ENCODE peak calls at places on chromosomes 6 and 20, in seven cellular contexts. G is H1, K is HCT116, R is HepG2, X is GM12878, Y is SK-N-SH, T is K562. F is an unnamed sample.

GRCh38 chr6:160367798-160368547 is 19.8 kb downstream of the SLC22A3 start:
- DNase-seq in G (no peak), X (no peak), R (no peak), Y (no peak), K (no peak), T (no peak), F (no peak)

GRCh38 chr20:24993337-24994185 is 1.0 kb upstream of the APMAP start:
- DNase-seq in T (peak), Y (no peak), K (no peak), X (no peak), G (no peak), R (peak), F (peak)

GRCh38 chr6:56004421-56004820 is 129.0 kb upstream of the BMP5 start:
- DNase-seq in R (no peak), X (no peak), Y (no peak), K (no peak), G (no peak), T (no peak), F (no peak)

GRCh38 chr6:99822741-99823512 is 171.1 kb downstream of the MCHR2 start:
- DNase-seq in R (peak), T (peak), Y (peak), G (no peak), X (no peak), K (peak), F (peak)

GRCh38 chr20:45293041-45294002 is 13.3 kb upstream of the RBPJL start:
- DNase-seq in X (no peak), T (peak), G (peak), K (peak), Y (peak), R (peak), F (peak)

GRCh38 chr6:7505196-7505699 is 36.2 kb upstream of the DSP start:
- DNase-seq in R (peak), T (no peak), X (no peak), Y (peak), G (peak), K (peak), F (peak)

GRCh38 chr6:113909224-113909856 is 52.2 kb downstream of the MARCKS start:
- DNase-seq in R (peak), X (peak), T (peak), G (peak), K (peak), Y (peak), F (peak)

GRCh38 chr20:62872863-62873261 is 11.2 kb upstream of the TCFL5 start:
- DNase-seq in G (no peak), Y (no peak), K (no peak), X (no peak), R (no peak), T (no peak), F (no peak)

GRCh38 chr6:6771224-6771915 is 182.8 kb downstream of the LY86 start:
- DNase-seq in R (no peak), T (no peak), Y (no peak), G (no peak), K (no peak), X (no peak), F (no peak)

GRCh38 chr20:32544893-32545840 is 40.0 kb downstream of the NOL4L start:
- DNase-seq in R (peak), G (no peak), Y (no peak), X (no peak), K (no peak), T (no peak), F (no peak)
- TF ChIP-seq JUND in R (peak), G (no peak), Y (no peak), X (no peak), K (no peak), T (no peak), F (no peak)

GRCh38 chr20:33306807-33307206 is 23.8 kb downstream of the BPIFB1 start:
- DNase-seq in K (no peak), X (no peak), G (no peak), T (no peak), R (no peak), Y (no peak), F (no peak)
- TF ChIP-seq JUND in K (no peak), X (no peak), G (no peak), T (no peak), R (no peak), Y (no peak), F (no peak)

GRCh38 chr6:62971976-62972658 is 239.2 kb upstream of the FKBP1C start:
- DNase-seq in R (no peak), G (no peak), T (no peak), K (no peak), Y (no peak), X (no peak), F (no peak)

GRCh38 chr6:62978920-62979319 is 232.3 kb upstream of the FKBP1C start:
- DNase-seq in K (no peak), T (no peak), R (no peak), Y (no peak), G (no peak), X (no peak), F (no peak)

GRCh38 chr6:62980093-62980492 is 231.2 kb upstream of the FKBP1C start:
- DNase-seq in R (no peak), T (no peak), X (no peak), G (no peak), Y (no peak), K (no peak), F (no peak)

GRCh38 chr6:62974452-62974851 is 236.8 kb upstream of the FKBP1C start:
- DNase-seq in T (no peak), K (no peak), X (no peak), Y (no peak), G (no peak), R (no peak), F (no peak)
- TF ChIP-seq JUND in T (no peak), K (no peak), X (no peak), Y (no peak), G (no peak), R (no peak), F (no peak)

GRCh38 chr6:14642842-14643241 is 525.3 kb downstream of the CD83 start:
- DNase-seq in T (no peak), X (no peak), K (no peak), G (no peak), R (no peak), Y (no peak), F (no peak)
- TF ChIP-seq JUND in T (no peak), X (no peak), K (no peak), G (no peak), R (no peak), Y (no peak), F (no peak)

DNA sequence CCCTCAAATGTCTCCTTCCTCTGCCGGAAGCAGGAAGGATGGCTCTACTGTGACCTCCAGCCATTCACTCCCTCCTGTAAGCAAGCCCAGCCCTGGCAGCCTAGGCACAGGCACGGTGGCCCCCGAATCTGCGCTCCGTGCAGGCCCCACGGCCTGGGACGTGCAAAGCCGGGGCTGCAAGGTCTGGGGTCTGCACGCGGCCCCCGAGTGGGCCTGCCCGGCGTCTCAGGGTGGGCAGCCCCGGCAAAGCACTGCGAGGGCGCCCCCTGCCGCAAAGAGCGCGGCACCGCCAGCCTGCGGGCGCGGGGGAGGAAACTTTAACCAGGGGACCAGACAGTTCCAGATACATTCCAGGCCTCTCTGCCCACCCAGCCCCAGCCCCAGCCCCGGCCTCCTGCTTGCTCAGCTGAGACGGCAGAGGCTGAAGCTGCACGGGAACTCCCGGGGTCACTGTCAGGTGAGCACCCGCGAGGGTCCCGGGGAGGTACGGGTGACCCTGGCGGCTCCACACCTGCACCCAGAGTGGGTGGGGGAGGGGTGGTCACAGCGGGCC is 98.8 kb downstream of the ASXL1 start:
- DNase-seq in R (no peak), Y (peak), X (no peak), K (no peak), T (no peak), G (no peak), F (no peak)
- TF ChIP-seq JUND in R (no peak), Y (no peak), X (no peak), K (no peak), T (no peak), G (no peak), F (no peak)

DNA sequence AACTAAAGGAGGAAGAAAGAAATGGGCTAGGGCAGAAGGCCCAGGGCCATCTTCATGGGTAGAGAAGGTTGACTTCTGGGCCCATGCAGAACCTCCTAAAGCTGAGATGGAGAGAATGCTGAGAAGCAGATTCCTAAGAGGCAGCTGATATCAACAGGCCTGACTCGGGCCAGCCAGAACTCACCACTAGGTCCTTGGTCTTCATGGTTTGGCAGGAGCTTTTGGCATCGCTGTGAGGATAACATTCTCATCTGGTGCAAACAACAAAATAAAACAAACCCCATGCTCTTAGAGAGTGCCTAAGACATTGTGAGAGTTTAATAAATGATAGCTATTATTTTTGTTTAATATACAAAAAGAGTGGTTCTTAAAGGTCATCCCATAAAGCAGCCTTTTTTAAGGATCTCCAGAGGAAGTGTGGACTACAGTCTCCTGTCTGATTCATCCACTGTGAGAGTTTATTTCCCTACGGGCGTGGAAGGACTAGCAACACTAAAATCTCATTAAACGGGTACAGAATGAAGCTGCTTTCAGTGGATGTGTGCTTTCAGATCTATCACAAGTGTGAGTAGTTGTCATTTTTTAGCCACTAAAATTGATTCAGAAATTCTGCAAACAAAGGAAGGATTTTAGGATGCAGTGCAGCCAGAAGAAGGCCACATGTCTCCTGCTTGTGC is 160.0 kb downstream of the PLCB4 start:
- DNase-seq in X (no peak), T (no peak), R (no peak), Y (no peak), G (no peak), K (no peak), F (no peak)
- TF ChIP-seq JUND in X (no peak), T (no peak), R (no peak), Y (no peak), G (no peak), K (no peak), F (no peak)

GRCh38 chr20:7285918-7286556 is 518.6 kb downstream of the BMP2 start:
- DNase-seq in G (no peak), T (peak), X (peak), R (peak), Y (peak), K (peak), F (peak)
- TF ChIP-seq JUND in G (no peak), T (no peak), X (no peak), R (no peak), Y (no peak), K (no peak), F (no peak)